ENCODE peak calls at places on chromosomes 7 and 10, in four cellular contexts. P, A, J and C are unnamed samples.

GRCh38 chr7:153381275-153382119 is 621.9 kb downstream of the ACTR3B start:
- DNase-seq in A (no peak), P (peak), J (no peak), C (peak)

GRCh38 chr7:83468251-83468739 is 180.6 kb downstream of the SEMA3E start:
- DNase-seq in A (no peak), P (peak), J (peak), C (peak)

GRCh38 chr10:127694580-127695193 is 42.3 kb upstream of the FOXI2 start:
- DNase-seq in P (peak), A (no peak), J (no peak), C (no peak)

GRCh38 chr7:33807779-33808482 is 97.4 kb upstream of the BMPER start:
- DNase-seq in J (no peak), A (no peak), P (no peak), C (peak)

GRCh38 chr7:44695756-44696155 is 52.9 kb upstream of the ZMIZ2 start:
- DNase-seq in A (no peak), J (no peak), P (no peak), C (no peak)

GRCh38 chr10:50513956-50514355 is 109.8 kb downstream of the SGMS1 start:
- DNase-seq in P (no peak), A (no peak), J (no peak), C (no peak)

GRCh38 chr7:107998660-107999480 is 4.1 kb downstream of the LAMB1 start:
- DNase-seq in J (no peak), P (no peak), A (no peak), C (no peak)

GRCh38 chr7:923108-924041 is 31.1 kb downstream of the ADAP1 start:
- DNase-seq in P (peak), A (peak), J (peak), C (peak)

GRCh38 chr10:28331821-28332220 is 29.0 kb upstream of the MPP7 start:
- DNase-seq in J (no peak), P (no peak), A (no peak), C (no peak)